ENCODE peak calls at places on chromosome 7, in five cellular contexts. E is IMR-90, C is trophoblast cell, X is neuronal stem cell, K is H9. P is an unnamed sample.
A peak's percentile ranks its signal among the peaks of the same experiment; 100 is the strongest.

GRCh38 chr7:92904292-92905131 is 68.1 kb upstream of the CDK6 start:
- DNase-seq in E (peak; percentile 97), C (peak; percentile 68), X (no peak), K (no peak), P (peak; percentile 97)

GRCh38 chr7:47143344-47143743 is 438.6 kb downstream of the TNS3 start:
- DNase-seq in X (no peak), C (no peak), K (no peak), E (peak; percentile 84), P (no peak)

GRCh38 chr7:27899601-27900000 is 159.6 kb downstream of the TAX1BP1 start:
- DNase-seq in C (no peak), E (no peak), K (no peak), X (no peak), P (no peak)

GRCh38 chr7:112422842-112423496 is 27.3 kb upstream of the IFRD1 start:
- DNase-seq in K (peak; percentile 83), E (peak; percentile 81), X (peak; percentile 20), C (peak; percentile 88), P (peak; percentile 97)

GRCh38 chr7:77759294-77759889 is 38.8 kb downstream of the TMEM60 start:
- DNase-seq in K (peak; percentile 38), E (peak; percentile 76), C (peak; percentile 62), X (peak; percentile 75), P (peak; percentile 68)

GRCh38 chr7:2037301-2037804 is 195.4 kb downstream of the MAD1L1 start:
- DNase-seq in X (no peak), K (no peak), C (no peak), E (peak; percentile 44), P (no peak)

GRCh38 chr7:120550494-120551048 is 277.6 kb downstream of the KCND2 start:
- DNase-seq in K (no peak), C (no peak), E (no peak), X (no peak), P (peak; percentile 42)

GRCh38 chr7:49776994-49777393 is 3.6 kb downstream of the VWC2 start:
- DNase-seq in C (no peak), K (peak; percentile 74), E (no peak), X (no peak), P (peak; percentile 88)

GRCh38 chr7:87831127-87831526 is 45.0 kb downstream of the SLC25A40 start:
- DNase-seq in E (peak; percentile 66), C (no peak), X (no peak), K (no peak), P (no peak)

GRCh38 chr7:107152011-107152410 is 16.8 kb upstream of the HBP1 start:
- DNase-seq in K (no peak), E (peak; percentile 74), C (no peak), X (no peak), P (no peak)

DNA sequence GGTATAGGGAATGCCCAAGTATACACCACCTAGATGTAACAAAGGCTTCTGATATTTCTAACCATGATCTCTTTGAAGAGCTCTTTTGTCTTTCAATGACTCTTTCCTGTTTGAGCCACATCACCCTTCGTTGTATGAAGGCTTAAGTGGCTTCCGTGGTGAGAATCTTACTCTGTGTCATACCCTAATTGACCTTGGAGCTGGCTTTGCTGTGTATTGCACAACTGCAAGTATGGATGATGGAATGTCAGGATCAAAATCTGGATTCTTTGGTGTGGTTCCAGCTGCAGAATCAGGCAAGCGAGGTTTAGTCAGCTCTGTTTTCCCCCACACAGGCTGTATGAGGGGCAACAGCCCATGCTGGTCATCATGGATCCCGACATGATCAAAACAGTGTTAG is 16.0 kb downstream of the CYP3A43 start:
- DNase-seq in C (no peak), E (no peak), X (no peak), K (no peak), P (no peak)
- H2BK120ac ChIP-seq in C (no peak overlapping the region), E (no peak overlapping the region), X (no peak overlapping the region), K (no peak overlapping the region), P (no peak overlapping the region)

GRCh38 chr7:130904792-130905191 is 170.8 kb upstream of the KLF14 start:
- DNase-seq in C (no peak), K (no peak), E (peak; percentile 30), X (no peak), P (no peak)

GRCh38 chr7:130903358-130903974 is 169.5 kb upstream of the KLF14 start:
- DNase-seq in X (no peak), K (no peak), E (peak; percentile 98), C (peak; percentile 71), P (no peak)

GRCh38 chr7:130901209-130901783 is 167.3 kb upstream of the KLF14 start:
- DNase-seq in E (peak; percentile 97), C (no peak), K (no peak), X (no peak), P (no peak)

GRCh38 chr7:130904031-130904757 is 170.2 kb upstream of the KLF14 start:
- DNase-seq in X (no peak), K (no peak), C (peak; percentile 88), E (peak; percentile 93), P (peak; percentile 77)

DNA sequence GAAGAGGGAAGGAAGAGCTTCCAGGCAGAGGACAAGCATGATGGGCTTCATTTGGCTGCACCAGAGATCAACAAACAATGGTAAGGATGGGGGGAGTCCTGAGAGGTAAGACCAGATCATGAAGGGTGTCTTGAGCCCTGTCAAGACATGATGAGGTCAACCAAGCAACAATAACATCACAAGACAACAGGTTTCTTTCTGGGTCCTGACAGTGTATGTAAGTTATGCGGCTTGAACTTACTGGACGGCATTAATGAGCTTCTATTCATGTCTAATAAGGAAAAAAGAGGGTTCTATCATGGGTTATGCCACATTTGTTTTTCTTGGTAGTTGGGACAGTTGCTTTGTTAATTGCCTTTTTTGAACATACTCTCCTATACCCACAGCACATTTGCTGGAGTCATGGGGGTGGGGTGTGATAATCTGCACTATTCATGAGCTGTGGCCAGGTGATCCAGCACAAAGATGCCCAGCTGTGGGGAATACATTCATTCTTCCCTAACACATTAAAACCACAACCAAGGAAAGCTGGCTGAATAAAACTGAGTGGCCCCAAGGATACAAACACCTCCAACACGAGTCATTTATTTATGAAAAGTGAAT is 168.8 kb upstream of the KLF14 start:
- DNase-seq in X (no peak), E (peak; percentile 23), K (no peak), C (no peak), P (no peak)
- H3K23ac ChIP-seq in X (no peak overlapping the region), E (peak overlapping the region; percentile 75), K (no peak overlapping the region), C (no peak overlapping the region), P (no peak overlapping the region)

GRCh38 chr7:128166603-128167315 is 74.3 kb upstream of the LEP start:
- DNase-seq in K (peak; percentile 62), X (no peak), C (no peak), E (no peak), P (peak; percentile 32)
- H3K18ac ChIP-seq in K (no peak overlapping the region), X (peak overlapping the region; percentile 66), C (no peak overlapping the region), E (no peak overlapping the region), P (no peak overlapping the region)

DNA sequence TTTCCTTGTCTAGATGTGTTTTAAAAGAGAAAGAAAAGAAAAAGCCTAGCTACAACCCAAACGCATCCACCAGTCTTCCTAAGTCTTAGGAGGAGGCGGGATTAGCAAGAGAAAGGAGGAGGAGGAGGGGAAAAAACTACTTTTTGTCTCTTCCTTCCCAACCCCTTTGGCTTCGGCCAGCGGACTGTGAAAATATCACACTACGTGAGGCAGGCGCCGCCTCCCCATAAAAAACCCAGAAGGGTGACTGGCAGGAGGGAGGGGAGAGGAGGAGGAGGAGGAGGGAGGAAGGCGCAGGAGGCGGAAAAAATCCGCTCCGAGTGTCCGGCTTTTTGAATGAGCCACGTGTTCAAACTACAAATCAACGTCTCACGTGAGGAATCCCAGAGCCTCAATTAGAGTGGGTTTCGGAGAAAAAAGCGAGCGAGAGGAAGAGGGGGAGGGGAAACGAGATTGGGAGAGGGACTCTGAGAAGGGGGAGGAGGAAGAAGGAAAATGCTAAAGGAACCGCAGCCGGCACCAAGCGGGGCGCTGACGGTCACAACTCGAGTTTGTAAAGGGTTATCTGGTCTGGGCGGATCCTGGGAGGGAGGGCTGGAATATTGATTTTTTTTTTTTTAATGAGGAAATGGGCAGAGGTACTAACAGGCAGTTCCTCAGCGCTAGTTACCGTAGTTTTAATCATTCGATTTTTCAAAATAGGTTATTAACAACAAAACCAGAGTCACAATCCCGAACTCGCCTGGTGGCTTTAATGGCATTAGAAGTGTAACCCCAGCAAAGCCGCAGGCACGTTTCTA is at the start of gene IGF2BP3:
- DNase-seq in E (peak; percentile 96), C (peak; percentile 85), K (peak; percentile 95), X (peak; percentile 98), P (peak; percentile 99)
- H2BK120ac ChIP-seq in E (peak within 1 kb of the TSS; percentile 88), C (peak within 1 kb of the TSS; percentile 84), K (no peak within 1 kb of the TSS), X (peak within 1 kb of the TSS; percentile 96), P (peak within 1 kb of the TSS; percentile 96)

GRCh38 chr7:114921636-114922150 is at the start of gene MDFIC:
- DNase-seq in X (no peak), K (peak; percentile 59), E (no peak), C (no peak), P (no peak)
- H3K23ac ChIP-seq in X (peak within 1 kb of the TSS; percentile 77), K (no peak within 1 kb of the TSS), E (peak within 1 kb of the TSS; percentile 81), C (no peak within 1 kb of the TSS), P (no peak within 1 kb of the TSS)

GRCh38 chr7:139899328-139900020 is 70.4 kb downstream of the TBXAS1 start:
- DNase-seq in K (no peak), C (no peak), E (no peak), X (no peak), P (no peak)
- H3K18ac ChIP-seq in K (no peak overlapping the region), C (no peak overlapping the region), E (no peak overlapping the region), X (no peak overlapping the region), P (no peak overlapping the region)

GRCh38 chr7:100942038-100942774 is 7.1 kb upstream of the MUC3A start:
- DNase-seq in E (no peak), K (no peak), C (no peak), X (no peak), P (no peak)
- H2BK120ac ChIP-seq in E (no peak overlapping the region), K (no peak overlapping the region), C (no peak overlapping the region), X (no peak overlapping the region), P (no peak overlapping the region)